ENCODE peak calls at places on chromosomes 2 and 18, in five cellular contexts. One of them, this sample, is unnamed.

GRCh38 chr2:196233808-196234501 is 62.6 kb upstream of the STK17B start:
- DNase-seq in H9: no peak
- DNase-seq in neuronal stem cell: no peak
- DNase-seq in IMR-90: peak; percentile 27
- DNase-seq in H1: no peak
- DNase-seq in this sample: peak; percentile 52

GRCh38 chr2:173822889-173823485 is 142.2 kb downstream of the SP3 start:
- DNase-seq in H9: no peak
- DNase-seq in neuronal stem cell: no peak
- DNase-seq in IMR-90: no peak
- DNase-seq in H1: peak; percentile 28
- DNase-seq in this sample: no peak

GRCh38 chr2:29462293-29462692 is 347.1 kb downstream of the CLIP4 start:
- DNase-seq in H9: no peak
- DNase-seq in neuronal stem cell: no peak
- DNase-seq in IMR-90: peak; percentile 68
- DNase-seq in H1: no peak
- DNase-seq in this sample: peak; percentile 5

GRCh38 chr2:233124449-233125080 is 64.4 kb downstream of the INPP5D start:
- DNase-seq in H9: no peak
- DNase-seq in neuronal stem cell: no peak
- DNase-seq in IMR-90: no peak
- DNase-seq in H1: no peak
- DNase-seq in this sample: no peak

GRCh38 chr18:42706618-42707017 is 408.9 kb downstream of the RIT2 start:
- DNase-seq in H9: peak; percentile 26
- DNase-seq in neuronal stem cell: no peak
- DNase-seq in IMR-90: no peak
- DNase-seq in H1: no peak
- DNase-seq in this sample: no peak

GRCh38 chr2:81324046-81324445 is 1019.5 kb upstream of the LRRTM1 start:
- DNase-seq in H9: peak; percentile 62
- DNase-seq in neuronal stem cell: no peak
- DNase-seq in IMR-90: no peak
- DNase-seq in H1: no peak
- DNase-seq in this sample: peak; percentile 3

GRCh38 chr18:67010916-67011315 is 407.0 kb upstream of the CDH19 start:
- DNase-seq in H9: no peak
- DNase-seq in neuronal stem cell: no peak
- DNase-seq in IMR-90: no peak
- DNase-seq in H1: no peak
- DNase-seq in this sample: peak; percentile 62

GRCh38 chr18:51342815-51343214 is 145.3 kb upstream of the MEX3C start:
- DNase-seq in H9: no peak
- DNase-seq in neuronal stem cell: no peak
- DNase-seq in IMR-90: peak; percentile 1
- DNase-seq in H1: no peak
- DNase-seq in this sample: peak; percentile 91

GRCh38 chr18:54622084-54622483 is 31.0 kb downstream of the DYNAP start:
- DNase-seq in H9: no peak
- DNase-seq in neuronal stem cell: no peak
- DNase-seq in IMR-90: no peak
- DNase-seq in H1: no peak
- DNase-seq in this sample: no peak

DNA sequence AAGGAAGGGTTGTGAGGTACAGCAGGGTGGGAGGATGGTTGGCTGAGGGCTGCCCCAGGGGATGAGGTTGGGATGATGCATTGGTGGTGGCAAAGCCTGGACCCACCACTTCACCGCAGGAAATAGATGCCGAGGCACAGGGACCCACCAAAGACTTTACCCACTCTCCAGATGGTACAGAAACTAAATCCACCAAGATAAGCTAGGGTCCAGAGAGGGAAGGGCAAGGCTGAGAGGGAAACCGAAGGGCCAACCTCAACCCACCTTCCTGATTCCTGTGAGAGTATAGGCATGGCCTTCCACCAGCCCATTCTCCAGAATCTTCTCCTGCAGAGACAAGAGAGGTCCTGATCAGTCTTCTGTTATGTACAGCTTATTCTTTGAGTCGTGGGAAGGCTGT is 18.1 kb downstream of the CAPN14 start:
- DNase-seq in H9: no peak
- DNase-seq in neuronal stem cell: no peak
- DNase-seq in IMR-90: no peak
- DNase-seq in H1: no peak
- DNase-seq in this sample: no peak
- H2AK5ac ChIP-seq in H9: no peak overlapping the region
- H2AK5ac ChIP-seq in neuronal stem cell: no peak overlapping the region
- H2AK5ac ChIP-seq in IMR-90: no peak overlapping the region
- H2AK5ac ChIP-seq in H1: no peak overlapping the region
- H2AK5ac ChIP-seq in this sample: no peak overlapping the region

GRCh38 chr18:55629136-55629535 is 41.1 kb upstream of the TCF4 start:
- DNase-seq in H9: no peak
- DNase-seq in neuronal stem cell: no peak
- DNase-seq in IMR-90: no peak
- DNase-seq in H1: no peak
- DNase-seq in this sample: no peak
- H3K23ac ChIP-seq in H9: no peak overlapping the region
- H3K23ac ChIP-seq in neuronal stem cell: no peak overlapping the region
- H3K23ac ChIP-seq in IMR-90: no peak overlapping the region
- H3K23ac ChIP-seq in H1: no peak overlapping the region
- H3K23ac ChIP-seq in this sample: no peak overlapping the region

GRCh38 chr2:239747274-239747673 is 277.9 kb downstream of the NDUFA10 start:
- DNase-seq in H9: no peak
- DNase-seq in neuronal stem cell: no peak
- DNase-seq in IMR-90: no peak
- DNase-seq in H1: no peak
- DNase-seq in this sample: no peak
- H2AK5ac ChIP-seq in H9: no peak overlapping the region
- H2AK5ac ChIP-seq in neuronal stem cell: peak overlapping the region; percentile 95
- H2AK5ac ChIP-seq in IMR-90: no peak overlapping the region
- H2AK5ac ChIP-seq in H1: no peak overlapping the region
- H2AK5ac ChIP-seq in this sample: no peak overlapping the region

GRCh38 chr2:210681481-210681880 is 125.1 kb downstream of the CPS1 start:
- DNase-seq in H9: no peak
- DNase-seq in neuronal stem cell: no peak
- DNase-seq in IMR-90: no peak
- DNase-seq in H1: no peak
- DNase-seq in this sample: no peak
- H3K23ac ChIP-seq in H9: no peak overlapping the region
- H3K23ac ChIP-seq in neuronal stem cell: no peak overlapping the region
- H3K23ac ChIP-seq in IMR-90: no peak overlapping the region
- H3K23ac ChIP-seq in H1: no peak overlapping the region
- H3K23ac ChIP-seq in this sample: no peak overlapping the region

DNA sequence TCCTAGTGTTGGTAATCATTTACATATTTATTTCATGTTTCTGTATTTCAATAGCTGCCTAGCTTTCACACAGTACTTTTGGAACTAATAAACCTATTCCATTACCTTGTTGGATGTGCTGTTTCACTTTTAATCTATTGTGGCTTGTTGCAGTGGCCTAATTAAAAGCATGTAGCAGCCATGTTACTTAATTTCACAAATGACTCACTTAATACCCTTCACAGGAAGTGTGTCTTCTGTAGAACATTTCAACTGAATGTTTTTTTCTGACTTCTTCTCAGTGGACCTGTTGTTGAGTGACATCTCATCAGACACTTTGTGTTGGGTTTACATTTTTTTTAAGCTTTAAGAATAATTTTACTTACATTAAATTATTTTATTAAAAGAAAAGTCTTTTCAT is 260.5 kb upstream of the THUMPD2 start:
- DNase-seq in H9: no peak
- DNase-seq in neuronal stem cell: no peak
- DNase-seq in IMR-90: no peak
- DNase-seq in H1: no peak
- DNase-seq in this sample: peak; percentile 32
- H2AK5ac ChIP-seq in H9: no peak overlapping the region
- H2AK5ac ChIP-seq in neuronal stem cell: no peak overlapping the region
- H2AK5ac ChIP-seq in IMR-90: no peak overlapping the region
- H2AK5ac ChIP-seq in H1: no peak overlapping the region
- H2AK5ac ChIP-seq in this sample: no peak overlapping the region

GRCh38 chr2:129879614-129880180 is 99.8 kb upstream of the RAB6C start:
- DNase-seq in H9: no peak
- DNase-seq in neuronal stem cell: no peak
- DNase-seq in IMR-90: no peak
- DNase-seq in H1: peak; percentile 26
- DNase-seq in this sample: no peak

GRCh38 chr2:129877289-129877741 is 102.2 kb upstream of the RAB6C start:
- DNase-seq in H9: peak; percentile 95
- DNase-seq in neuronal stem cell: peak; percentile 90
- DNase-seq in IMR-90: peak; percentile 61
- DNase-seq in H1: peak; percentile 83
- DNase-seq in this sample: peak; percentile 56

GRCh38 chr2:129880309-129880708 is 99.2 kb upstream of the RAB6C start:
- DNase-seq in H9: no peak
- DNase-seq in neuronal stem cell: no peak
- DNase-seq in IMR-90: no peak
- DNase-seq in H1: peak; percentile 36
- DNase-seq in this sample: no peak

GRCh38 chr2:129876576-129876975 is 102.9 kb upstream of the RAB6C start:
- DNase-seq in H9: no peak
- DNase-seq in neuronal stem cell: no peak
- DNase-seq in IMR-90: no peak
- DNase-seq in H1: peak; percentile 23
- DNase-seq in this sample: no peak

GRCh38 chr2:129877795-129878775 is 101.4 kb upstream of the RAB6C start:
- DNase-seq in H9: peak; percentile 43
- DNase-seq in neuronal stem cell: peak; percentile 52
- DNase-seq in IMR-90: peak; percentile 51
- DNase-seq in H1: peak; percentile 59
- DNase-seq in this sample: peak; percentile 38
- H3K23ac ChIP-seq in H9: no peak overlapping the region
- H3K23ac ChIP-seq in neuronal stem cell: no peak overlapping the region
- H3K23ac ChIP-seq in IMR-90: no peak overlapping the region
- H3K23ac ChIP-seq in H1: no peak overlapping the region
- H3K23ac ChIP-seq in this sample: no peak overlapping the region

This sample was measured in mesenchymal stem cell.